ENCODE peak calls at places on chromosomes 1 and 21, in six cellular contexts. I is stimulated activated CD4-positive, alpha-beta T cell treated with anti-CD3 and anti-CD28 coated beads, Interleukin-15, amount 100 ng/mL, for 48 hours; O is activated naive CD8-positive, alpha-beta T cell treated with anti-CD3 and anti-CD28 coated beads for 36 hours; A is tibial nerve; Y is T-helper 17 cell; X is endothelial cell of umbilical vein. L is an unnamed sample.

GRCh38 chr1:209428241-209428921 is 155.1 kb upstream of the CAMK1G start:
- DNase-seq in I (no peak), O (no peak), A (no peak), Y (no peak), X (no peak), L (no peak)

GRCh38 chr1:153597206-153597605 is 15.7 kb downstream of the S100A16 start:
- DNase-seq in I (no peak), O (no peak), A (no peak), Y (no peak), X (peak; percentile 28), L (peak; percentile 74)

GRCh38 chr21:16145479-16145878 is 415.7 kb downstream of the USP25 start:
- DNase-seq in I (no peak), O (no peak), A (no peak), Y (no peak), X (no peak), L (no peak)

GRCh38 chr1:212703991-212704564 is 4.4 kb upstream of the BATF3 start:
- DNase-seq in I (no peak), O (no peak), A (no peak), Y (no peak), X (no peak), L (no peak)

GRCh38 chr1:218459450-218459849 is 114.3 kb downstream of the TGFB2 start:
- DNase-seq in I (no peak), O (no peak), A (no peak), Y (no peak), X (peak; percentile 86), L (no peak)

GRCh38 chr1:151309851-151310323 is 17.3 kb downstream of the PI4KB start:
- DNase-seq in I (no peak), O (no peak), A (no peak), Y (no peak), X (no peak), L (no peak)

GRCh38 chr1:56468472-56468871 is 110.9 kb downstream of the PLPP3 start:
- DNase-seq in I (no peak), O (no peak), A (no peak), Y (no peak), X (no peak), L (no peak)

GRCh38 chr1:184890539-184890973 is 83.8 kb downstream of the NIBAN1 start:
- DNase-seq in I (no peak), O (peak; percentile 38), A (no peak), Y (no peak), X (no peak), L (no peak)

GRCh38 chr1:15899266-15899665 is 51.8 kb downstream of the SPEN start:
- DNase-seq in I (no peak), O (no peak), A (no peak), Y (no peak), X (no peak), L (no peak)

GRCh38 chr1:35594005-35594760 is 21.1 kb downstream of the TFAP2E start:
- DNase-seq in I (no peak), O (no peak), A (no peak), Y (no peak), X (no peak), L (no peak)

GRCh38 chr21:36686955-36687354 is 12.0 kb upstream of the SIM2 start:
- DNase-seq in I (no peak), O (no peak), A (no peak), Y (no peak), X (no peak), L (no peak)

GRCh38 chr1:66394603-66395002 is 139.3 kb upstream of the SGIP1 start:
- DNase-seq in I (no peak), O (no peak), A (no peak), Y (no peak), X (no peak), L (no peak)

GRCh38 chr1:924619-925323 is 1.0 kb downstream of the SAMD11 start:
- DNase-seq in I (no peak), O (no peak), A (no peak), Y (no peak), X (peak; percentile 15), L (no peak)

GRCh38 chr1:24926596-24927249 is 3.4 kb downstream of the RUNX3 start:
- DNase-seq in I (no peak), O (no peak), A (no peak), Y (no peak), X (no peak), L (peak; percentile 33)

GRCh38 chr1:54998677-54999076 is at the start of gene BSND:
- DNase-seq in I (no peak), O (no peak), A (no peak), Y (no peak), X (no peak), L (no peak)

GRCh38 chr1:17719874-17720273 is 35.3 kb upstream of the ACTL8 start:
- DNase-seq in I (no peak), O (no peak), A (no peak), Y (no peak), X (no peak), L (no peak)

GRCh38 chr1:197908695-197909336 is 6.4 kb downstream of the C1orf53 start:
- DNase-seq in I (no peak), O (no peak), A (no peak), Y (no peak), X (no peak), L (no peak)

GRCh38 chr1:60621524-60621923 is 460.8 kb upstream of the NFIA start:
- DNase-seq in I (no peak), O (no peak), A (no peak), Y (no peak), X (peak; percentile 90), L (peak; percentile 49)

GRCh38 chr1:22808846-22809501 is 98.3 kb downstream of the EPHB2 start:
- DNase-seq in I (no peak), O (no peak), A (no peak), Y (no peak), X (no peak), L (no peak)

L was measured in MV-4-11.